ENCODE peak calls at places on chromosomes 4 and X, in five cellular contexts. One of them, this sample, is unnamed.

GRCh38 chrX:114619874-114620273 is 36.0 kb downstream of the HTR2C start:
- DNase-seq in KBM-7: peak
- DNase-seq in DMS79 treated with DMSO at 0.1 percent for 48 hours: no peak
- DNase-seq in cardiac septum: no peak
- DNase-seq in activated CD4-positive, alpha-beta T cell treated with anti-CD3 and anti-CD28 coated beads, Interleukin-2, amount 50 U/mL, for 48 hours: no peak
- DNase-seq in this sample: peak

GRCh38 chrX:129540068-129540653 is at the start of gene OCRL:
- DNase-seq in KBM-7: peak
- DNase-seq in DMS79 treated with DMSO at 0.1 percent for 48 hours: peak
- DNase-seq in cardiac septum: peak
- DNase-seq in activated CD4-positive, alpha-beta T cell treated with anti-CD3 and anti-CD28 coated beads, Interleukin-2, amount 50 U/mL, for 48 hours: peak
- DNase-seq in this sample: peak

GRCh38 chrX:10620121-10620699 is at the start of gene MID1:
- DNase-seq in KBM-7: no peak
- DNase-seq in DMS79 treated with DMSO at 0.1 percent for 48 hours: peak
- DNase-seq in cardiac septum: no peak
- DNase-seq in activated CD4-positive, alpha-beta T cell treated with anti-CD3 and anti-CD28 coated beads, Interleukin-2, amount 50 U/mL, for 48 hours: peak
- DNase-seq in this sample: no peak

GRCh38 chrX:47706575-47706974 is 47.6 kb upstream of the UXT start:
- DNase-seq in KBM-7: no peak
- DNase-seq in DMS79 treated with DMSO at 0.1 percent for 48 hours: no peak
- DNase-seq in cardiac septum: no peak
- DNase-seq in activated CD4-positive, alpha-beta T cell treated with anti-CD3 and anti-CD28 coated beads, Interleukin-2, amount 50 U/mL, for 48 hours: no peak
- DNase-seq in this sample: no peak

GRCh38 chr4:15232725-15233597 is 194.9 kb upstream of the C1QTNF7 start:
- DNase-seq in KBM-7: no peak
- DNase-seq in DMS79 treated with DMSO at 0.1 percent for 48 hours: no peak
- DNase-seq in cardiac septum: no peak
- DNase-seq in activated CD4-positive, alpha-beta T cell treated with anti-CD3 and anti-CD28 coated beads, Interleukin-2, amount 50 U/mL, for 48 hours: no peak
- DNase-seq in this sample: no peak

GRCh38 chrX:7068939-7069367 is 78.6 kb upstream of the STS start:
- DNase-seq in KBM-7: peak
- DNase-seq in DMS79 treated with DMSO at 0.1 percent for 48 hours: no peak
- DNase-seq in cardiac septum: no peak
- DNase-seq in activated CD4-positive, alpha-beta T cell treated with anti-CD3 and anti-CD28 coated beads, Interleukin-2, amount 50 U/mL, for 48 hours: no peak
- DNase-seq in this sample: peak

GRCh38 chr4:121827851-121828250 is 4.2 kb upstream of the CCNA2 start:
- DNase-seq in KBM-7: no peak
- DNase-seq in DMS79 treated with DMSO at 0.1 percent for 48 hours: no peak
- DNase-seq in cardiac septum: no peak
- DNase-seq in activated CD4-positive, alpha-beta T cell treated with anti-CD3 and anti-CD28 coated beads, Interleukin-2, amount 50 U/mL, for 48 hours: no peak
- DNase-seq in this sample: no peak

GRCh38 chr4:187965726-187966125 is 29.8 kb upstream of the ZFP42 start:
- DNase-seq in KBM-7: no peak
- DNase-seq in DMS79 treated with DMSO at 0.1 percent for 48 hours: no peak
- DNase-seq in cardiac septum: no peak
- DNase-seq in activated CD4-positive, alpha-beta T cell treated with anti-CD3 and anti-CD28 coated beads, Interleukin-2, amount 50 U/mL, for 48 hours: no peak
- DNase-seq in this sample: no peak

GRCh38 chr4:71404049-71404448 is 65.2 kb downstream of the SLC4A4 start:
- DNase-seq in KBM-7: no peak
- DNase-seq in DMS79 treated with DMSO at 0.1 percent for 48 hours: no peak
- DNase-seq in cardiac septum: no peak
- DNase-seq in activated CD4-positive, alpha-beta T cell treated with anti-CD3 and anti-CD28 coated beads, Interleukin-2, amount 50 U/mL, for 48 hours: no peak
- DNase-seq in this sample: no peak

GRCh38 chr4:186981161-186981560 is 257.5 kb upstream of the FAT1 start:
- DNase-seq in KBM-7: no peak
- DNase-seq in DMS79 treated with DMSO at 0.1 percent for 48 hours: no peak
- DNase-seq in cardiac septum: no peak
- DNase-seq in activated CD4-positive, alpha-beta T cell treated with anti-CD3 and anti-CD28 coated beads, Interleukin-2, amount 50 U/mL, for 48 hours: no peak
- DNase-seq in this sample: no peak

GRCh38 chr4:15913631-15913970 is 24.9 kb downstream of the FGFBP1 start:
- DNase-seq in KBM-7: no peak
- DNase-seq in DMS79 treated with DMSO at 0.1 percent for 48 hours: no peak
- DNase-seq in cardiac septum: no peak
- DNase-seq in activated CD4-positive, alpha-beta T cell treated with anti-CD3 and anti-CD28 coated beads, Interleukin-2, amount 50 U/mL, for 48 hours: no peak
- DNase-seq in this sample: no peak

GRCh38 chr4:153403761-153404160 is 59.3 kb downstream of the MND1 start:
- DNase-seq in KBM-7: no peak
- DNase-seq in DMS79 treated with DMSO at 0.1 percent for 48 hours: no peak
- DNase-seq in cardiac septum: no peak
- DNase-seq in activated CD4-positive, alpha-beta T cell treated with anti-CD3 and anti-CD28 coated beads, Interleukin-2, amount 50 U/mL, for 48 hours: no peak
- DNase-seq in this sample: no peak

GRCh38 chr4:186701273-186701672 is 22.4 kb downstream of the FAT1 start:
- DNase-seq in KBM-7: no peak
- DNase-seq in DMS79 treated with DMSO at 0.1 percent for 48 hours: no peak
- DNase-seq in cardiac septum: no peak
- DNase-seq in activated CD4-positive, alpha-beta T cell treated with anti-CD3 and anti-CD28 coated beads, Interleukin-2, amount 50 U/mL, for 48 hours: no peak
- DNase-seq in this sample: no peak

GRCh38 chr4:139633661-139634060 is 32.0 kb upstream of the MGST2 start:
- DNase-seq in KBM-7: no peak
- DNase-seq in DMS79 treated with DMSO at 0.1 percent for 48 hours: peak
- DNase-seq in cardiac septum: no peak
- DNase-seq in activated CD4-positive, alpha-beta T cell treated with anti-CD3 and anti-CD28 coated beads, Interleukin-2, amount 50 U/mL, for 48 hours: no peak
- DNase-seq in this sample: peak

GRCh38 chr4:79689735-79690134 is 281.7 kb upstream of the GK2 start:
- DNase-seq in KBM-7: no peak
- DNase-seq in DMS79 treated with DMSO at 0.1 percent for 48 hours: no peak
- DNase-seq in cardiac septum: no peak
- DNase-seq in activated CD4-positive, alpha-beta T cell treated with anti-CD3 and anti-CD28 coated beads, Interleukin-2, amount 50 U/mL, for 48 hours: no peak
- DNase-seq in this sample: no peak

GRCh38 chr4:141637565-141637964 is 1.2 kb downstream of the IL15 start:
- DNase-seq in KBM-7: no peak
- DNase-seq in DMS79 treated with DMSO at 0.1 percent for 48 hours: no peak
- DNase-seq in cardiac septum: no peak
- DNase-seq in activated CD4-positive, alpha-beta T cell treated with anti-CD3 and anti-CD28 coated beads, Interleukin-2, amount 50 U/mL, for 48 hours: no peak
- DNase-seq in this sample: no peak

GRCh38 chr4:23476514-23477090 is 413.2 kb downstream of the PPARGC1A start:
- DNase-seq in KBM-7: no peak
- DNase-seq in DMS79 treated with DMSO at 0.1 percent for 48 hours: no peak
- DNase-seq in cardiac septum: no peak
- DNase-seq in activated CD4-positive, alpha-beta T cell treated with anti-CD3 and anti-CD28 coated beads, Interleukin-2, amount 50 U/mL, for 48 hours: no peak
- DNase-seq in this sample: no peak

GRCh38 chrX:43655961-43656494 is at the start of gene MAOA:
- DNase-seq in KBM-7: peak
- DNase-seq in DMS79 treated with DMSO at 0.1 percent for 48 hours: no peak
- DNase-seq in cardiac septum: peak
- DNase-seq in activated CD4-positive, alpha-beta T cell treated with anti-CD3 and anti-CD28 coated beads, Interleukin-2, amount 50 U/mL, for 48 hours: peak
- DNase-seq in this sample: no peak

GRCh38 chr4:144316869-144317268 is 176.4 kb upstream of the GYPA start:
- DNase-seq in KBM-7: no peak
- DNase-seq in DMS79 treated with DMSO at 0.1 percent for 48 hours: no peak
- DNase-seq in cardiac septum: no peak
- DNase-seq in activated CD4-positive, alpha-beta T cell treated with anti-CD3 and anti-CD28 coated beads, Interleukin-2, amount 50 U/mL, for 48 hours: no peak
- DNase-seq in this sample: no peak

GRCh38 chr4:181432347-181432746 is 810.9 kb upstream of the TENM3 start:
- DNase-seq in KBM-7: no peak
- DNase-seq in DMS79 treated with DMSO at 0.1 percent for 48 hours: no peak
- DNase-seq in cardiac septum: no peak
- DNase-seq in activated CD4-positive, alpha-beta T cell treated with anti-CD3 and anti-CD28 coated beads, Interleukin-2, amount 50 U/mL, for 48 hours: no peak
- DNase-seq in this sample: no peak

GRCh38 chrX:63250253-63250868 is 100.8 kb downstream of the SPIN4 start:
- DNase-seq in KBM-7: peak
- DNase-seq in DMS79 treated with DMSO at 0.1 percent for 48 hours: no peak
- DNase-seq in cardiac septum: no peak
- DNase-seq in activated CD4-positive, alpha-beta T cell treated with anti-CD3 and anti-CD28 coated beads, Interleukin-2, amount 50 U/mL, for 48 hours: peak
- DNase-seq in this sample: peak

GRCh38 chrX:63930140-63930539 is 145.1 kb upstream of the ARHGEF9 start:
- DNase-seq in KBM-7: peak
- DNase-seq in DMS79 treated with DMSO at 0.1 percent for 48 hours: no peak
- DNase-seq in cardiac septum: no peak
- DNase-seq in activated CD4-positive, alpha-beta T cell treated with anti-CD3 and anti-CD28 coated beads, Interleukin-2, amount 50 U/mL, for 48 hours: no peak
- DNase-seq in this sample: peak

GRCh38 chr4:184147858-184148799 is 69.5 kb downstream of the ENPP6 start:
- DNase-seq in KBM-7: no peak
- DNase-seq in DMS79 treated with DMSO at 0.1 percent for 48 hours: no peak
- DNase-seq in cardiac septum: no peak
- DNase-seq in activated CD4-positive, alpha-beta T cell treated with anti-CD3 and anti-CD28 coated beads, Interleukin-2, amount 50 U/mL, for 48 hours: no peak
- DNase-seq in this sample: no peak

GRCh38 chr4:136302566-136302965 is 1229.7 kb downstream of the PCDH18 start:
- DNase-seq in KBM-7: no peak
- DNase-seq in DMS79 treated with DMSO at 0.1 percent for 48 hours: no peak
- DNase-seq in cardiac septum: no peak
- DNase-seq in activated CD4-positive, alpha-beta T cell treated with anti-CD3 and anti-CD28 coated beads, Interleukin-2, amount 50 U/mL, for 48 hours: no peak
- DNase-seq in this sample: no peak

GRCh38 chr4:114780205-114780604 is 181.6 kb downstream of the UGT8 start:
- DNase-seq in KBM-7: no peak
- DNase-seq in DMS79 treated with DMSO at 0.1 percent for 48 hours: no peak
- DNase-seq in cardiac septum: no peak
- DNase-seq in activated CD4-positive, alpha-beta T cell treated with anti-CD3 and anti-CD28 coated beads, Interleukin-2, amount 50 U/mL, for 48 hours: no peak
- DNase-seq in this sample: peak

GRCh38 chr4:70706516-70706915 is 15.2 kb upstream of the RUFY3 start:
- DNase-seq in KBM-7: peak
- DNase-seq in DMS79 treated with DMSO at 0.1 percent for 48 hours: no peak
- DNase-seq in cardiac septum: no peak
- DNase-seq in activated CD4-positive, alpha-beta T cell treated with anti-CD3 and anti-CD28 coated beads, Interleukin-2, amount 50 U/mL, for 48 hours: no peak
- DNase-seq in this sample: no peak

GRCh38 chr4:155772459-155773195 is 13.8 kb downstream of the GUCY1B1 start:
- DNase-seq in KBM-7: no peak
- DNase-seq in DMS79 treated with DMSO at 0.1 percent for 48 hours: no peak
- DNase-seq in cardiac septum: no peak
- DNase-seq in activated CD4-positive, alpha-beta T cell treated with anti-CD3 and anti-CD28 coated beads, Interleukin-2, amount 50 U/mL, for 48 hours: no peak
- DNase-seq in this sample: no peak

GRCh38 chr4:147644471-147644870 is 27.3 kb downstream of the TMEM184C start:
- DNase-seq in KBM-7: no peak
- DNase-seq in DMS79 treated with DMSO at 0.1 percent for 48 hours: no peak
- DNase-seq in cardiac septum: no peak
- DNase-seq in activated CD4-positive, alpha-beta T cell treated with anti-CD3 and anti-CD28 coated beads, Interleukin-2, amount 50 U/mL, for 48 hours: no peak
- DNase-seq in this sample: no peak

GRCh38 chrX:149365061-149365460 is 140.0 kb downstream of the IDS start:
- DNase-seq in KBM-7: no peak
- DNase-seq in DMS79 treated with DMSO at 0.1 percent for 48 hours: no peak
- DNase-seq in cardiac septum: no peak
- DNase-seq in activated CD4-positive, alpha-beta T cell treated with anti-CD3 and anti-CD28 coated beads, Interleukin-2, amount 50 U/mL, for 48 hours: no peak
- DNase-seq in this sample: no peak

GRCh38 chrX:103678199-103678993 is 8.1 kb downstream of the MORF4L2 start:
- DNase-seq in KBM-7: no peak
- DNase-seq in DMS79 treated with DMSO at 0.1 percent for 48 hours: no peak
- DNase-seq in cardiac septum: no peak
- DNase-seq in activated CD4-positive, alpha-beta T cell treated with anti-CD3 and anti-CD28 coated beads, Interleukin-2, amount 50 U/mL, for 48 hours: no peak
- DNase-seq in this sample: no peak

GRCh38 chrX:38260231-38260630 is 39.6 kb upstream of the SRPX start:
- DNase-seq in KBM-7: peak
- DNase-seq in DMS79 treated with DMSO at 0.1 percent for 48 hours: no peak
- DNase-seq in cardiac septum: no peak
- DNase-seq in activated CD4-positive, alpha-beta T cell treated with anti-CD3 and anti-CD28 coated beads, Interleukin-2, amount 50 U/mL, for 48 hours: no peak
- DNase-seq in this sample: peak

GRCh38 chrX:130108647-130109428 is 1.5 kb downstream of the ELF4 start:
- DNase-seq in KBM-7: peak
- DNase-seq in DMS79 treated with DMSO at 0.1 percent for 48 hours: peak
- DNase-seq in cardiac septum: no peak
- DNase-seq in activated CD4-positive, alpha-beta T cell treated with anti-CD3 and anti-CD28 coated beads, Interleukin-2, amount 50 U/mL, for 48 hours: peak
- DNase-seq in this sample: peak

GRCh38 chr4:168309781-168310180 is 8.8 kb downstream of the DDX60 start:
- DNase-seq in KBM-7: no peak
- DNase-seq in DMS79 treated with DMSO at 0.1 percent for 48 hours: no peak
- DNase-seq in cardiac septum: no peak
- DNase-seq in activated CD4-positive, alpha-beta T cell treated with anti-CD3 and anti-CD28 coated beads, Interleukin-2, amount 50 U/mL, for 48 hours: no peak
- DNase-seq in this sample: no peak

GRCh38 chr4:185534850-185535761 is at the start of gene PDLIM3:
- DNase-seq in KBM-7: no peak
- DNase-seq in DMS79 treated with DMSO at 0.1 percent for 48 hours: peak
- DNase-seq in cardiac septum: peak
- DNase-seq in activated CD4-positive, alpha-beta T cell treated with anti-CD3 and anti-CD28 coated beads, Interleukin-2, amount 50 U/mL, for 48 hours: peak
- DNase-seq in this sample: no peak